ENCODE peak calls at places on chromosomes 3 and 15, in four cellular contexts. V, H, I and G are unnamed samples.

GRCh38 chr3:138434276-138434874 is at the start of gene ESYT3:
- DNase-seq in V (peak), H (peak), I (peak), G (peak)

GRCh38 chr15:47013446-47013845 is 703.9 kb upstream of the SEMA6D start:
- DNase-seq in V (no peak), H (no peak), I (no peak), G (no peak)

GRCh38 chr15:82045892-82046667 is at the start of gene MEX3B:
- DNase-seq in V (peak), H (peak), I (peak), G (peak)

GRCh38 chr15:63044077-63044644 is 1.6 kb downstream of the TPM1 start:
- DNase-seq in V (no peak), H (no peak), I (no peak), G (no peak)

GRCh38 chr3:11350374-11350773 is 78.2 kb downstream of the ATG7 start:
- DNase-seq in V (no peak), H (no peak), I (no peak), G (no peak)

GRCh38 chr3:133448478-133449122 is 48.7 kb downstream of the BFSP2 start:
- DNase-seq in V (no peak), H (no peak), I (no peak), G (no peak)

GRCh38 chr15:78914027-78914764 is 30.6 kb downstream of the CTSH start:
- DNase-seq in V (no peak), H (no peak), I (peak), G (peak)

GRCh38 chr3:48601622-48601994 is 6.5 kb upstream of the COL7A1 start:
- DNase-seq in V (no peak), H (no peak), I (no peak), G (no peak)

GRCh38 chr15:27479232-27480140 is 508.5 kb downstream of the GABRG3 start:
- DNase-seq in V (no peak), H (no peak), I (no peak), G (no peak)

GRCh38 chr15:99141943-99142342 is 37.1 kb downstream of the SYNM start:
- DNase-seq in V (no peak), H (no peak), I (no peak), G (peak)

GRCh38 chr3:111197485-111197884 is 125.9 kb downstream of the NECTIN3 start:
- DNase-seq in V (no peak), H (no peak), I (no peak), G (no peak)

GRCh38 chr15:23869391-23869790 is 182.3 kb upstream of the NDN start:
- DNase-seq in V (no peak), H (peak), I (no peak), G (no peak)

GRCh38 chr3:69032137-69032536 is 18.7 kb upstream of the EOGT start:
- DNase-seq in V (no peak), H (no peak), I (no peak), G (no peak)

GRCh38 chr15:55991841-55992768 is 1.3 kb downstream of the NEDD4 start:
- DNase-seq in V (no peak), H (no peak), I (no peak), G (no peak)

GRCh38 chr3:69925506-69925905 is 74.0 kb upstream of the SAMMSON start:
- DNase-seq in V (no peak), H (no peak), I (no peak), G (no peak)

GRCh38 chr15:85649372-85649771 is 145.4 kb downstream of the KLHL25 start:
- DNase-seq in V (peak), H (peak), I (no peak), G (no peak)

GRCh38 chr3:11655188-11655928 is 11.6 kb upstream of the VGLL4 start:
- DNase-seq in V (no peak), H (no peak), I (no peak), G (no peak)

GRCh38 chr15:67067161-67067853 is 1.9 kb downstream of the SMAD3 start:
- DNase-seq in V (no peak), H (no peak), I (no peak), G (no peak)

GRCh38 chr15:28264166-28264565 is 57.8 kb downstream of the HERC2 start:
- DNase-seq in V (no peak), H (no peak), I (no peak), G (no peak)

DNA sequence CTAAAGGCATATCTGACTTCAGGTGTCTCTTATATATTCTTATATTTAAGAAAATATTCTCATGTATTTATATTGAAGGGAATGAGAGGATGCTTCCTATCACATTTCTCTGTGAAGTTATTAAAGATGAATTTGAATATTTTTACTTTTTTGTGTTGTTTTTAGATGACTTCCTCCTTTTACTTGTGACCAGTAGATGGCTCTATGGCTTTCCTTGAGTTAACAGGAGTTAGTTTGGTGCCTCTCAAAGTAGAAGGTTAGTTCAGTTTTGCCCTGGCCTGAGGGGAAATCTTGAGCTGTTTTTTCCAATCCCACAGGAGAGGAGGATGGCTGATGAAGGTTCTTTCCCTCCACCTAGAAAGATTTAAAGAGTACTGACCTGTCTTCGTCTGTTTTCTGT is 80.7 kb downstream of the SQOR start:
- DNase-seq in V (no peak), H (no peak), I (no peak), G (no peak)
- TF ChIP-seq CTCF in V (peak), H (no peak), I (no peak), G (no peak)

DNA sequence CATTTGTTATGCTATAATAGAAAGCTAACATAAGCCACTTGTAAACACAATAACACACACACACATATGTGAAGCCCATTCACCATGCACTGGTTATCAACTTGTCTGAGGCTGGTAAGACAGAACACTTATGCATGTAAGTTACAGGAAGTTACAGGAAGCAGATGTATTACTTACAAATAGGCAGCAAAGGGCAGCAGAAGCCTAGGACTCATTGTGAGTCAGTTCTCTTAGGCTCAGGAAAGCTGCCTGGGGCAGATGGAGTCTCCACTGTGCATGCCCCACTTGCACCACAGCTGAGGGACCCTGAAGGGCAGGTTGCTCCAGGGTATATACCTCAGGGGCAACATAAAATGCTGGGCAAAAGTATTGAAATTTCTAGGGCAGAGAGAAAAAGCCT is 748.8 kb upstream of the CCDC54 start:
- DNase-seq in V (no peak), H (no peak), I (no peak), G (no peak)
- TF ChIP-seq CTCF in V (no peak), H (no peak), I (no peak), G (no peak)

GRCh38 chr3:31984321-31984720 is 2.8 kb downstream of the ZNF860 start:
- DNase-seq in V (no peak), H (no peak), I (no peak), G (no peak)

GRCh38 chr3:31978553-31978952 is 2.5 kb downstream of the OSBPL10 start:
- DNase-seq in V (no peak), H (no peak), I (no peak), G (no peak)

GRCh38 chr3:31979006-31979697 is 1.9 kb downstream of the OSBPL10 start:
- DNase-seq in V (no peak), H (no peak), I (no peak), G (no peak)

GRCh38 chr3:31980530-31981205 is 394 bp downstream of the OSBPL10 start:
- DNase-seq in V (peak), H (peak), I (peak), G (peak)

GRCh38 chr3:31981206-31982181 is at the start of the genes OSBPL10 and ZNF860:
- DNase-seq in V (peak), H (no peak), I (peak), G (peak)
- TF ChIP-seq CTCF in V (no peak), H (no peak), I (peak), G (no peak)

DNA sequence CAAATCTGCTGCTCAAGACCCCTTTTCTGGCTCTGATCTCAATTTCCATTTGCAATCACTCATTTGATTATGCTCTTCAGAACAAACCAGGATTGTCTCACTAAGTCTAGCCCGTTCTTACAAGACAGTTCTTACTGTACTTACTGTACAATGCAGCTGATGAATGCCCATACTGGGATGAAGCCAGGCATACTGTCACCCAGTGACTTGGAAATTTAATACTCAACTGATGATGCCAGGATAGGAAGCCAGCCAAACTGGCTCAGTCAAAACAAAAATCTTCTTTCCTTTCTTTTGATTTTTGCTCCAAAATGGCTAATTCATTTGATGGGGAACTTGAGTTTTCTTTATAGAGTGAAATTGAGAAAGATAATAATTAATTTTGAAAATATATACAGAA is 265.7 kb upstream of the THBS1 start:
- DNase-seq in V (no peak), H (no peak), I (no peak), G (no peak)
- TF ChIP-seq CTCF in V (no peak), H (no peak), I (no peak), G (no peak)

GRCh38 chr3:143349455-143349854 is 229.9 kb downstream of the CHST2 start:
- DNase-seq in V (no peak), H (no peak), I (no peak), G (no peak)

GRCh38 chr3:143352031-143352623 is 232.6 kb downstream of the CHST2 start:
- DNase-seq in V (no peak), H (no peak), I (no peak), G (no peak)

GRCh38 chr3:143344516-143345165 is 225.1 kb downstream of the CHST2 start:
- DNase-seq in V (no peak), H (no peak), I (no peak), G (no peak)

GRCh38 chr3:143352850-143353550 is 233.4 kb downstream of the CHST2 start:
- DNase-seq in V (no peak), H (no peak), I (no peak), G (no peak)

DNA sequence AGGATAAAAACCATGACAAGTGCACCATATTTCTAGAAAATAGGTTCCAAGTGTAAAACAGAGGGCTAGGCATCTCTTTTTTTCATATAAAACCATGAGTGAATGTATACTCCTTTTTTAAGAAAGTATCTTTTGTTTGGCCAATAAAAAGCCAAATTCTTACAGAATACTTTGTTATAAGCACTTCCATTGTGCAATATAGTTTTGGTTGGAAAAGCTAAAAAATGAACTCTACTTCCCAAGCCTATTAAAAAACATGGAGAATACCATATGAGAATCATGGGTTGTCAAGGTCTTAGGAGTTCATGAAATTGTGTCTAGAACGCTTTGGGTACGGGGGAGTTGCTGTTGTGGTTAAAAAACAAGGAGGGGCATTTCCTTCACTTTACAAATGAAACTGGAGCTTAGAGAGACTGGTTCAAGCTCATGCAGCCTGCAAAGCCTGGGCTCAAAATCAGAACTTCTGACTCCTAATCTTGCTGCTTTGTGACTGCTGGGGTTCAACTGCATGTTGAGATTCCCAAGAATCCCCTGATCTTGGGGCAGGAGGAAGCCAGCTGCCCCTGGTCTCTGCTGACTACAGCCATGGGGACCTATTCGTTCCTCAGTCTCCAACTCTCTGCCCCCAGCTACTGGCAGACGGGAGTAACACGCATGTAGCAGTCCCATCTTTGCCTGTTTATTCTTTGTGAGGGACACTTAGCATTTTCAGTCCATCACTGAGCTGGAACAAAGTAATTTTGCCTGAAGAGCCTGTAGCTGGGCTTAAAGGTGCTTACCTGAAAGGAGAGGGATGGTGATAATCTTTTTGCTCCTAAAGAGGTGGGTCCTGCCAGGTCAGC is 229.1 kb downstream of the CHST2 start:
- DNase-seq in V (no peak), H (no peak), I (no peak), G (no peak)
- TF ChIP-seq CTCF in V (peak), H (no peak), I (no peak), G (no peak)

DNA sequence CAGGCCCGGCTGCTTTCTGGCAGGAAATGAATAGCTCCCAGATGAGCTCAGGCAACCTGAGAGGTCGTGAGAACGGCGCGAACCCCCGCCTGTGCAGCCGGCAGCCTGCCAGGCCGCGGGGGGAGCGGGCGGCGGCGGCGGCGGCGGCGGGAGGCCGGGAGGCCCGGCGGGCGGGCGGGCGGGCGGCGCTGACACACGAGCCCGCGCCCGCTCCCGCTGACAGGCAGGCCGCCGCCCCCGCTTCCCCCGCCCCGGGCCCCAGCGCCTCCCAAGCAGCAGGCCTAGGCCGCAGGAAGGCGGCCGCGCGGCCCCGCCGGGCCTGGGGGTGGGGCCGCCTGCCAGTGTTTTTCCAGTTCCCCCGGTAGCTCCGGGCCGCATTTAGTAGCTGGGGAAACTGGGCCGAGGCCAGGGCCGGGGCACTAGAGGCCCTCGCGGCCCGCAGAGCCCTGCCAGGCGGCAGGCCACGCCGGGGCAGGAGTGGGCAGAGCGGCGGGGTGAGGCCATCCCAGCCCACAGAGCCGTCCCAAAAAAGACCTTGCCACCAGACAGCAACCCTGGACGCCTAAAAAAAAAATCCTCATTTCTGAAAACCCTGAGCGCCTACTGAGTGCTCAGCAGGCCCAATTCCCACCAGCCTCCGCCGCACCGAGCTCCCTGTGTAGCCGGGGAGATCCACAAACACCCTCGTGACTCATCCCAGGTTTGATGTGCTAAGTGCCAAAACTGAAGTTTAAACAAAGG is 5.6 kb downstream of the HES1 start:
- DNase-seq in V (peak), H (peak), I (peak), G (peak)
- TF ChIP-seq CTCF in V (no peak), H (peak), I (no peak), G (no peak)

GRCh38 chr3:71045212-71045916 is 538.2 kb downstream of the FOXP1 start:
- DNase-seq in V (no peak), H (no peak), I (no peak), G (no peak)
- TF ChIP-seq CTCF in V (no peak), H (no peak), I (no peak), G (no peak)

GRCh38 chr3:44661189-44661588 is 12.7 kb downstream of the ZNF35 start:
- DNase-seq in V (no peak), H (no peak), I (no peak), G (no peak)
- TF ChIP-seq CTCF in V (no peak), H (peak), I (no peak), G (no peak)

DNA sequence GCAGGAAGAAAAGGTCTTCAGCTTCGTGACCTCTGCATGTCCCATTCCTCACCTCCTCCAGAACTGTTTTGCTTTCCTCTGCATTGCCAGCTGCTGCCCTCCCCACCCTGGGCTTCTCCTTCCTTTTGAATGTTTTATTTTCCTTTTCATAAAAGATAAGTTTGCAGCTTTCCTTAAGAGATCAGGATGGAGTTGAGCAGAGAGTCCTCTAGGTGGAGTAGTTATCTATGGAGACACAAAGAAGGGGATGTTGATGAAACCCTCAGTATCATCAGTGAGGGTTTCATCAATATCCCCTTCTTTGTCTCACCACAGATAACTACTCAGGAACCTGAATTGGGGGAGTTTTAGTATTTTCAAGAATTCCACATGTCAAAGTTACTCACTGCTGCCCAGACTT is 19.0 kb upstream of the SLC25A36 start:
- DNase-seq in V (no peak), H (no peak), I (no peak), G (no peak)
- TF ChIP-seq CTCF in V (no peak), H (peak), I (peak), G (no peak)